ENCODE peak calls at places on chromosomes 3 and 15, in four cellular contexts. M is H1, L is SK-N-SH, G is K562. I is an unnamed sample.

GRCh38 chr3:166052440-166052839 is 215.2 kb upstream of the BCHE start:
- DNase-seq in M (no peak), L (peak), G (no peak), I (no peak)

GRCh38 chr3:125386811-125387210 is 11.7 kb upstream of the ZNF148 start:
- DNase-seq in L (no peak), M (no peak), G (no peak), I (no peak)

GRCh38 chr3:113261996-113262665 is 50.8 kb downstream of the BOC start:
- DNase-seq in M (no peak), L (no peak), G (no peak), I (no peak)

GRCh38 chr3:62922326-62922725 is 47.1 kb upstream of the CADPS start:
- DNase-seq in M (no peak), G (no peak), L (no peak), I (no peak)

GRCh38 chr3:138376663-138377062 is 28.3 kb downstream of the MRAS start:
- DNase-seq in G (no peak), L (no peak), M (no peak), I (no peak)

GRCh38 chr15:94004697-94005096 is 226.7 kb upstream of the MCTP2 start:
- DNase-seq in L (no peak), M (no peak), G (no peak), I (no peak)

GRCh38 chr3:155188036-155188435 is 105.4 kb downstream of the STRIT1 start:
- DNase-seq in M (no peak), L (no peak), G (no peak), I (no peak)

GRCh38 chr3:182690163-182690562 is 103.1 kb upstream of the ATP11B start:
- DNase-seq in M (no peak), G (no peak), L (peak), I (no peak)

GRCh38 chr15:93071469-93071891 is 17.5 kb downstream of the RGMA start:
- DNase-seq in L (no peak), M (no peak), G (no peak), I (no peak)

GRCh38 chr3:13144163-13145023 is 71.2 kb upstream of the IQSEC1 start:
- DNase-seq in G (no peak), L (no peak), M (no peak), I (no peak)

GRCh38 chr15:52227456-52227855 is 36.3 kb upstream of the GNB5 start:
- DNase-seq in L (peak), G (peak), M (peak), I (peak)

GRCh38 chr3:189108032-189108431 is 63.7 kb upstream of the TPRG1 start:
- DNase-seq in M (no peak), L (peak), G (no peak), I (no peak)

GRCh38 chr15:88465633-88466219 is 1.5 kb downstream of the MRPL46 start:
- DNase-seq in M (no peak), G (peak), L (no peak), I (peak)

GRCh38 chr15:32222716-32223115 is 180.4 kb downstream of the GOLGA8K start:
- DNase-seq in M (no peak), G (no peak), L (no peak), I (no peak)
- TF ChIP-seq GABPA in M (no peak), G (no peak), L (no peak), I (no peak)

DNA sequence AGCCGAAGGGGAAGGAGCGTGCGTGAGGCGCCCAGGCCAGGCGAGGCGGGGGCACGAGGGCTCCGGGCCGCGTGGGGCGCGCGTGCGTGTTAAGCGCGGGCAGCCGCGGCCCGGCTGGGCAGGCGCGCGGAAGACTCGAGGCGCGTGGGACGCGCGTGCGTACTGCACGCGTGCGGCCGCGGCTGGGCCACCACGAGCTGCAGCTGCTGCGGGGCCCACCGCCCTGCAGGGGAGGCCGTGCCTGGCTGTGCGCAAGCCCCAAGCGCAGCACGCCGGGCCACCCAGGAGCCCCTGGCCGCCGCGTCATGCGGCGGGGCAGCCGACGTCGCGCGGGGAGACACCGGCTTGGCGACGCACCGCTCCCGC is 619 bp upstream of the TRIM71 start:
- DNase-seq in G (no peak), M (no peak), L (no peak), I (peak)
- H3K4me3 ChIP-seq in G (no peak), M (peak), L (peak), I (peak)

GRCh38 chr3:170980399-170980798 is 46.1 kb downstream of the SLC2A2 start:
- DNase-seq in L (no peak), G (no peak), M (no peak), I (no peak)
- TF ChIP-seq CTCF in L (peak), G (no peak), M (no peak), I (no peak)

GRCh38 chr15:100099976-100100375 is 241.8 kb downstream of the ADAMTS17 start:
- DNase-seq in L (no peak), M (no peak), G (no peak), I (no peak)

GRCh38 chr15:100096700-100097099 is 245.1 kb downstream of the ADAMTS17 start:
- DNase-seq in L (no peak), M (no peak), G (no peak), I (no peak)

GRCh38 chr15:100098705-100099104 is 243.1 kb downstream of the ADAMTS17 start:
- DNase-seq in M (no peak), G (no peak), L (no peak), I (no peak)

GRCh38 chr15:100095896-100096600 is 245.7 kb downstream of the ADAMTS17 start:
- DNase-seq in G (no peak), L (no peak), M (no peak), I (no peak)

DNA sequence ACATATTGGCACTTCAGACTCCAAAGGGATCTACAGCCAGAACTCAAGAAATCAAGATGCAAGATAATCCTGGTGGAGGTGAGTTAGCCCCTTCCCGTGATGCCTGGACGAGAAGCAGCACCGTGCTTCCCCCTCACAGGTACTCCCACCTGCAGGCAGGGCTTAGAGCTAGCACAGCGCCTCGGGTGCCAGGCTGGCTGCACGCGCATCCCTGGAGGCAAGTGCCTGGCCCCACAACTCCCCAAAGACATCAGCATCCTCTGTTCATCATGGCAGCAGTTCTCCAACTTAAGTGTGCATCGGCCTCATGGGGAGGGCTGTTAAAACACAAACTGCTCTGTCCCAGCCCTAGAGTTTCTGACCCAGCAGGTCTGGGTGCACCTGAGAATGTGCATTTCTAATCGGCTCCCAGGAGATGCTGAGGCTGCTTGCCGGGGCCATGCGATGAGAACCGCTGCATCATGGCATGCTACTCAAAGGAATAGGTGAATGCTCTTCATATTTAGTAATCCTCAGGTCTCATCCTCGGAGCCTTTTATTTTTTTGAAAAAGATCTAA is 244.4 kb downstream of the ADAMTS17 start:
- DNase-seq in G (no peak), M (no peak), L (no peak), I (no peak)
- TF ChIP-seq GABPA in G (no peak), M (no peak), L (no peak), I (no peak)